ENCODE peak calls at places on chromosomes 13 and 19, in four cellular contexts. G is ureter, Z is AG20443, Y is anterior cingulate cortex. J is an unnamed sample.

GRCh38 chr19:6011794-6012193 is 33.9 kb upstream of the RANBP3 start:
- DNase-seq in Y (no peak), G (no peak), Z (no peak), J (no peak)

GRCh38 chr19:39927524-39928356 is 6.7 kb downstream of the FCGBP start:
- DNase-seq in Z (no peak), G (peak), Y (no peak), J (no peak)

GRCh38 chr13:91398413-91399188 is at the start of gene GPC5:
- DNase-seq in G (peak), Z (peak), Y (peak), J (peak)

GRCh38 chr13:96072392-96072791 is 17.5 kb upstream of the HS6ST3 start:
- DNase-seq in G (no peak), Y (no peak), Z (no peak), J (no peak)

GRCh38 chr19:14164088-14164487 is 27.7 kb upstream of the ASF1B start:
- DNase-seq in Y (no peak), G (no peak), Z (no peak), J (no peak)

GRCh38 chr13:99931462-99931861 is 40.1 kb downstream of the ZIC5 start:
- DNase-seq in Z (no peak), Y (no peak), G (no peak), J (no peak)

GRCh38 chr13:64525687-64526086 is 2704.4 kb downstream of the PCDH9 start:
- DNase-seq in G (no peak), Z (no peak), Y (no peak), J (no peak)

GRCh38 chr19:11530432-11530831 is 1.5 kb upstream of the ECSIT start:
- DNase-seq in Y (peak), G (peak), Z (peak), J (peak)

GRCh38 chr19:925912-926594 is at the start of gene ARID3A:
- DNase-seq in Z (peak), G (no peak), Y (no peak), J (peak)

GRCh38 chr13:110092869-110093268 is 214.1 kb downstream of the COL4A1 start:
- DNase-seq in Z (peak), G (no peak), Y (no peak), J (no peak)

GRCh38 chr13:43880451-43880850 is 747 bp downstream of the LACC1 start:
- DNase-seq in Y (no peak), G (no peak), Z (no peak), J (no peak)

GRCh38 chr19:4429266-4430200 is 27.1 kb downstream of the CHAF1A start:
- DNase-seq in Y (no peak), G (no peak), Z (no peak), J (no peak)

GRCh38 chr13:73251866-73252265 is 193.1 kb downstream of the KLF5 start:
- DNase-seq in Y (no peak), Z (no peak), G (no peak), J (no peak)

GRCh38 chr19:47247308-47247990 is 8.9 kb upstream of the CCDC9 start:
- DNase-seq in Y (no peak), G (no peak), Z (peak), J (peak)

GRCh38 chr19:9836021-9836420 is 903 bp downstream of the PIN1 start:
- DNase-seq in Y (no peak), G (no peak), Z (peak), J (peak)

GRCh38 chr19:50921391-50922315 is 10.5 kb upstream of the KLK4 start:
- DNase-seq in G (no peak), Z (no peak), Y (no peak), J (no peak)

GRCh38 chr19:38004505-38005223 is 97.7 kb downstream of the SIPA1L3 start:
- DNase-seq in Y (peak), Z (peak), G (peak), J (peak)

GRCh38 chr19:44894946-44895345 is 3.9 kb downstream of the TOMM40 start:
- DNase-seq in Y (no peak), G (no peak), Z (no peak), J (no peak)

GRCh38 chr13:45073809-45074208 is 46.5 kb upstream of the GTF2F2 start:
- DNase-seq in Z (no peak), G (no peak), Y (no peak), J (no peak)

GRCh38 chr19:31330237-31330636 is 19.0 kb downstream of the TSHZ3 start:
- DNase-seq in Y (no peak), Z (no peak), G (no peak), J (no peak)

GRCh38 chr19:3359850-3360493 is 6.4 kb upstream of the NFIC start:
- DNase-seq in G (no peak), Y (no peak), Z (peak), J (peak)

GRCh38 chr13:51220706-51221105 is 1.5 kb upstream of the FAM124A start:
- DNase-seq in Z (no peak), Y (no peak), G (no peak), J (no peak)

GRCh38 chr19:51158474-51159129 is 16.5 kb downstream of the SIGLEC7 start:
- DNase-seq in G (no peak), Z (peak), Y (no peak), J (peak)

GRCh38 chr19:42270346-42271044 is 1.4 kb downstream of the CIC start:
- DNase-seq in Y (no peak), G (peak), Z (peak), J (peak)

GRCh38 chr19:40570313-40571004 is 6.2 kb upstream of the SHKBP1 start:
- DNase-seq in Y (peak), G (peak), Z (peak), J (peak)

GRCh38 chr19:36060430-36060829 is 5.7 kb downstream of the WDR62 start:
- DNase-seq in G (no peak), Y (no peak), Z (peak), J (peak)

J was measured in hepatic stellate cell.